ENCODE peak calls at places on chromosome 3, in five cellular contexts. H is naive B cell, U is choroid plexus epithelial cell, C is anterior cingulate cortex, A is pulmonary artery endothelial cell. V is an unnamed sample.

GRCh38 chr3:149352556-149352955 is 19.1 kb upstream of the TM4SF18 start:
- DNase-seq in H (no peak), A (no peak), C (peak; percentile 5), U (peak; percentile 76), V (peak; percentile 82)

GRCh38 chr3:36025232-36025631 is 355.1 kb upstream of the STAC start:
- DNase-seq in C (no peak), H (no peak), U (no peak), A (no peak), V (no peak)

GRCh38 chr3:63753567-63753966 is 65.5 kb upstream of the C3orf49 start:
- DNase-seq in A (no peak), H (no peak), C (no peak), U (peak; percentile 48), V (peak; percentile 39)

GRCh38 chr3:169666079-169666436 is 2.5 kb upstream of the MECOM start:
- DNase-seq in H (no peak), C (no peak), U (no peak), A (no peak), V (no peak)

GRCh38 chr3:41338276-41338675 is 139.0 kb downstream of the CTNNB1 start:
- DNase-seq in H (no peak), U (no peak), A (no peak), C (no peak), V (no peak)

GRCh38 chr3:9957214-9957613 is 5.0 kb upstream of the PRRT3 start:
- DNase-seq in U (peak; percentile 59), C (no peak), A (no peak), H (no peak), V (peak; percentile 41)

GRCh38 chr3:4835616-4836043 is 143.6 kb upstream of the BHLHE40 start:
- DNase-seq in C (no peak), U (no peak), H (no peak), A (no peak), V (no peak)

GRCh38 chr3:143090486-143090885 is 29.1 kb upstream of the CHST2 start:
- DNase-seq in H (no peak), C (no peak), U (no peak), A (no peak), V (no peak)

GRCh38 chr3:62562017-62562416 is 188.7 kb upstream of the FEZF2 start:
- DNase-seq in H (no peak), U (peak; percentile 52), C (no peak), A (peak; percentile 71), V (peak; percentile 85)

GRCh38 chr3:64388886-64389285 is 163.6 kb upstream of the PRICKLE2 start:
- DNase-seq in H (no peak), C (no peak), U (no peak), A (no peak), V (no peak)

GRCh38 chr3:69305011-69305410 is 80.9 kb downstream of the FRMD4B start:
- DNase-seq in C (no peak), A (no peak), H (no peak), U (no peak), V (no peak)

GRCh38 chr3:50625131-50625878 is 8.4 kb downstream of the MAPKAPK3 start:
- DNase-seq in U (no peak), H (no peak), A (no peak), C (no peak), V (no peak)

GRCh38 chr3:13563911-13564310 is 15.0 kb downstream of the FBLN2 start:
- DNase-seq in C (no peak), H (no peak), U (no peak), A (no peak), V (no peak)

GRCh38 chr3:123773681-123774431 is 110.3 kb downstream of the MYLK start:
- DNase-seq in U (no peak), A (no peak), C (peak; percentile 48), H (no peak), V (peak; percentile 66)

GRCh38 chr3:71341721-71342120 is 241.8 kb downstream of the FOXP1 start:
- DNase-seq in U (peak; percentile 79), A (peak; percentile 8), H (no peak), C (no peak), V (peak; percentile 80)

GRCh38 chr3:48090166-48090939 is 74.1 kb upstream of the MAP4 start:
- DNase-seq in A (no peak), H (no peak), U (no peak), C (no peak), V (no peak)

GRCh38 chr3:23836536-23837230 is 30.9 kb downstream of the UBE2E1 start:
- DNase-seq in H (no peak), A (no peak), U (no peak), C (no peak), V (no peak)

GRCh38 chr3:46368569-46368968 is 2.2 kb upstream of the CCR5 start:
- DNase-seq in U (peak; percentile 32), C (peak; percentile 41), A (no peak), H (peak; percentile 41), V (peak; percentile 19)

GRCh38 chr3:167106456-167106855 is 273.6 kb downstream of the ZBBX start:
- DNase-seq in C (no peak), A (no peak), H (no peak), U (no peak), V (no peak)

GRCh38 chr3:81152156-81152555 is 609.3 kb downstream of the GBE1 start:
- DNase-seq in H (no peak), C (no peak), A (no peak), U (peak; percentile 18), V (no peak)

GRCh38 chr3:151434151-151434890 is 26.5 kb downstream of the IGSF10 start:
- DNase-seq in U (peak; percentile 94), C (no peak), A (no peak), H (no peak), V (peak; percentile 87)

GRCh38 chr3:42649006-42649405 is 4.5 kb upstream of the ZBTB47 start:
- DNase-seq in U (no peak), C (no peak), H (no peak), A (no peak), V (no peak)

GRCh38 chr3:4680881-4681300 is 187.7 kb downstream of the ITPR1 start:
- DNase-seq in A (no peak), H (no peak), C (no peak), U (peak; percentile 37), V (peak; percentile 24)

GRCh38 chr3:131526801-131527347 is 24.1 kb upstream of the MRPL3 start:
- DNase-seq in U (peak; percentile 65), C (peak; percentile 60), A (peak; percentile 24), H (no peak), V (peak; percentile 49)

GRCh38 chr3:58581328-58582091 is 4.3 kb upstream of the FAM107A start:
- DNase-seq in A (no peak), U (no peak), C (peak; percentile 58), H (no peak), V (no peak)

GRCh38 chr3:187741403-187742350 is 3.6 kb downstream of the BCL6 start:
- DNase-seq in U (peak; percentile 91), H (peak; percentile 68), A (no peak), C (peak; percentile 32), V (peak; percentile 89)

GRCh38 chr3:4245671-4246070 is 57.5 kb upstream of the SETMAR start:
- DNase-seq in U (no peak), H (no peak), C (no peak), A (no peak), V (no peak)

GRCh38 chr3:192933779-192934456 is 16.3 kb upstream of the MB21D2 start:
- DNase-seq in U (peak; percentile 35), H (no peak), A (no peak), C (no peak), V (peak; percentile 60)

GRCh38 chr3:242986-243706 is 46.6 kb downstream of the CHL1 start:
- DNase-seq in U (peak; percentile 10), C (no peak), A (no peak), H (no peak), V (peak; percentile 11)

GRCh38 chr3:37559461-37559860 is 302.2 kb upstream of the CTDSPL start:
- DNase-seq in A (no peak), H (no peak), C (no peak), U (no peak), V (peak; percentile 67)

GRCh38 chr3:181009225-181009624 is 19.7 kb upstream of the DNAJC19 start:
- DNase-seq in C (no peak), U (no peak), A (no peak), H (no peak), V (no peak)

GRCh38 chr3:171860830-171861535 is 17.8 kb downstream of the TMEM212 start:
- DNase-seq in U (peak; percentile 83), A (peak; percentile 97), C (no peak), H (no peak), V (peak; percentile 98)

V was measured in cardiac fibroblast.